ENCODE peak calls at places on chromosomes 7 and 10, in eight cellular contexts. One of them, this sample, is unnamed.

GRCh38 chr10:5692476-5693358 is 8.1 kb downstream of the TASOR2 start:
- DNase-seq in PC-3: no peak
- DNase-seq in adrenal gland: peak; percentile 52
- DNase-seq in fibroblast of lung: peak; percentile 31
- DNase-seq in sigmoid colon: peak; percentile 66
- DNase-seq in K562: peak; percentile 81
- DNase-seq in OCI-LY7: peak; percentile 87
- DNase-seq in GM23338: peak; percentile 81
- DNase-seq in this sample: peak; percentile 33

GRCh38 chr10:66218981-66219587 is 706.8 kb upstream of the LRRTM3 start:
- DNase-seq in PC-3: peak; percentile 56
- DNase-seq in adrenal gland: no peak
- DNase-seq in fibroblast of lung: no peak
- DNase-seq in sigmoid colon: no peak
- DNase-seq in K562: no peak
- DNase-seq in OCI-LY7: no peak
- DNase-seq in GM23338: no peak
- DNase-seq in this sample: no peak

GRCh38 chr7:113659419-113659818 is 259.4 kb downstream of the PPP1R3A start:
- DNase-seq in PC-3: no peak
- DNase-seq in adrenal gland: no peak
- DNase-seq in fibroblast of lung: no peak
- DNase-seq in sigmoid colon: no peak
- DNase-seq in K562: no peak
- DNase-seq in OCI-LY7: no peak
- DNase-seq in GM23338: no peak
- DNase-seq in this sample: no peak

GRCh38 chr10:118818621-118819221 is 64.0 kb upstream of the CACUL1 start:
- DNase-seq in PC-3: no peak
- DNase-seq in adrenal gland: peak; percentile 79
- DNase-seq in fibroblast of lung: no peak
- DNase-seq in sigmoid colon: no peak
- DNase-seq in K562: no peak
- DNase-seq in OCI-LY7: no peak
- DNase-seq in GM23338: no peak
- DNase-seq in this sample: no peak

GRCh38 chr7:102220929-102221850 is 65.5 kb upstream of the SH2B2 start:
- DNase-seq in PC-3: peak; percentile 60
- DNase-seq in adrenal gland: no peak
- DNase-seq in fibroblast of lung: peak; percentile 41
- DNase-seq in sigmoid colon: no peak
- DNase-seq in K562: no peak
- DNase-seq in OCI-LY7: no peak
- DNase-seq in GM23338: no peak
- DNase-seq in this sample: no peak

GRCh38 chr10:10911471-10911921 is 106.2 kb upstream of the CELF2 start:
- DNase-seq in PC-3: peak; percentile 37
- DNase-seq in adrenal gland: peak; percentile 47
- DNase-seq in fibroblast of lung: peak; percentile 90
- DNase-seq in sigmoid colon: peak; percentile 93
- DNase-seq in K562: no peak
- DNase-seq in OCI-LY7: no peak
- DNase-seq in GM23338: peak; percentile 43
- DNase-seq in this sample: no peak

GRCh38 chr10:15433850-15434537 is 62.9 kb upstream of the FAM171A1 start:
- DNase-seq in PC-3: peak; percentile 50
- DNase-seq in adrenal gland: no peak
- DNase-seq in fibroblast of lung: peak; percentile 68
- DNase-seq in sigmoid colon: no peak
- DNase-seq in K562: peak; percentile 58
- DNase-seq in OCI-LY7: peak; percentile 54
- DNase-seq in GM23338: peak; percentile 81
- DNase-seq in this sample: no peak

GRCh38 chr10:2214805-2215204 is 477.5 kb upstream of the ADARB2 start:
- DNase-seq in PC-3: no peak
- DNase-seq in adrenal gland: no peak
- DNase-seq in fibroblast of lung: no peak
- DNase-seq in sigmoid colon: no peak
- DNase-seq in K562: no peak
- DNase-seq in OCI-LY7: no peak
- DNase-seq in GM23338: no peak
- DNase-seq in this sample: no peak

GRCh38 chr7:158130023-158130409 is 457.6 kb downstream of the PTPRN2 start:
- DNase-seq in PC-3: no peak
- DNase-seq in adrenal gland: no peak
- DNase-seq in fibroblast of lung: no peak
- DNase-seq in sigmoid colon: no peak
- DNase-seq in K562: no peak
- DNase-seq in OCI-LY7: no peak
- DNase-seq in GM23338: no peak
- DNase-seq in this sample: no peak

DNA sequence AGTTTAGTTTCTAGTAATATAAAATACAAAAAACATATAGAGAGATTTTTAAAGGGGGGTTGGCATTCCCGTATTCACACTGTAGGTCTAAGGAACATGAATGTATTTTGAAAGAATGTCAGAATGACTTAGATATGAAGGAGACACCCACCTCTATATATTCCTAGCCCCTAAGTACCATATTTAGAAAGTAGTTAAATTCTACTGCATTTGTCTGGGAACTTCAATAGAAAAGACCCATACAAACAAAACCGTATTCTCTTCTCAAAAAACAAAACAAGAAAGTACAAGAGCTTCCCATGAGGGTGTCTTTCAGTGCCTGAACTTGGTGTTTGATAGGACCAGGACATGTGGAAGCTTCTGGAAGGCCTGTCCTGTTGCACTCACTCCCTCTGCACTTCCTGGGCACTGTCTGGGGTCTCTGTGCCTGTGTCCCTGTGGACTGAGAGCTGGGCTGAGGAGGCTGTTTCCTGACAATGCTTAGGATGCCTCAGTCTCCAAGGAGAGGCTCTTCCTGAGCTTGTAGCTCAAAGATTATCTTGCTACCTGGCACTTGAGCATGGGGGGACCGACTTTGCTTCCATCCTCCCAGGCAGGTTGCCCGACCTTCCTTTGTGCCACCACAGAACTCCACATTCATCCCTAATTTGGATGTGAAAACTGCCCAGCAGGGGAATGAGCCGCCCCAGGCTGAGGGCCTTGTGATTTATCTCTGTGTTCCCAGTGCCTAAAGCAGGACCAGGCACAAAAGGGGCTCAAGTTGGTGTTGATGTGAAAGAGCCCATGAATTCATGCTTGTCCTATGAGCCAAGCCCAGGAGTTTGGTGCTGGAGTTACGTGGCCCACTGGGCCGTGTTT is 44.4 kb upstream of the KLF6 start:
- DNase-seq in PC-3: no peak
- DNase-seq in adrenal gland: no peak
- DNase-seq in fibroblast of lung: no peak
- DNase-seq in sigmoid colon: no peak
- DNase-seq in K562: no peak
- DNase-seq in OCI-LY7: no peak
- DNase-seq in GM23338: peak; percentile 21
- DNase-seq in this sample: no peak
- H3K4me3 ChIP-seq in PC-3: peak overlapping the region; percentile 71
- H3K4me3 ChIP-seq in adrenal gland: peak overlapping the region; percentile 9
- H3K4me3 ChIP-seq in fibroblast of lung: peak overlapping the region; percentile 36
- H3K4me3 ChIP-seq in sigmoid colon: peak overlapping the region; percentile 36
- H3K4me3 ChIP-seq in K562: peak overlapping the region; percentile 19
- H3K4me3 ChIP-seq in OCI-LY7: peak overlapping the region; percentile 36
- H3K4me3 ChIP-seq in GM23338: no peak overlapping the region
- H3K4me3 ChIP-seq in this sample: peak overlapping the region; percentile 35

GRCh38 chr7:130187360-130187759 is 17.8 kb downstream of the TMEM209 start:
- DNase-seq in PC-3: no peak
- DNase-seq in adrenal gland: no peak
- DNase-seq in fibroblast of lung: no peak
- DNase-seq in sigmoid colon: no peak
- DNase-seq in K562: peak; percentile 59
- DNase-seq in OCI-LY7: no peak
- DNase-seq in GM23338: no peak
- DNase-seq in this sample: no peak

GRCh38 chr7:130196476-130196875 is 8.7 kb downstream of the TMEM209 start:
- DNase-seq in PC-3: no peak
- DNase-seq in adrenal gland: peak; percentile 74
- DNase-seq in fibroblast of lung: no peak
- DNase-seq in sigmoid colon: no peak
- DNase-seq in K562: no peak
- DNase-seq in OCI-LY7: no peak
- DNase-seq in GM23338: no peak
- DNase-seq in this sample: no peak

GRCh38 chr7:130189281-130189782 is 15.9 kb downstream of the TMEM209 start:
- DNase-seq in PC-3: no peak
- DNase-seq in adrenal gland: no peak
- DNase-seq in fibroblast of lung: no peak
- DNase-seq in sigmoid colon: no peak
- DNase-seq in K562: no peak
- DNase-seq in OCI-LY7: no peak
- DNase-seq in GM23338: no peak
- DNase-seq in this sample: no peak

GRCh38 chr7:130195396-130195795 is 9.8 kb downstream of the TMEM209 start:
- DNase-seq in PC-3: no peak
- DNase-seq in adrenal gland: no peak
- DNase-seq in fibroblast of lung: no peak
- DNase-seq in sigmoid colon: no peak
- DNase-seq in K562: no peak
- DNase-seq in OCI-LY7: no peak
- DNase-seq in GM23338: no peak
- DNase-seq in this sample: no peak

GRCh38 chr7:130191791-130192190 is 13.4 kb downstream of the TMEM209 start:
- DNase-seq in PC-3: no peak
- DNase-seq in adrenal gland: no peak
- DNase-seq in fibroblast of lung: no peak
- DNase-seq in sigmoid colon: no peak
- DNase-seq in K562: no peak
- DNase-seq in OCI-LY7: no peak
- DNase-seq in GM23338: no peak
- DNase-seq in this sample: no peak
- H3K4me1 ChIP-seq in PC-3: no peaks in the 10 kb centered on the region
- H3K4me1 ChIP-seq in adrenal gland: peaks cover 6% of the 10 kb centered on the region
- H3K4me1 ChIP-seq in fibroblast of lung: no peaks in the 10 kb centered on the region
- H3K4me1 ChIP-seq in sigmoid colon: no peaks in the 10 kb centered on the region
- H3K4me1 ChIP-seq in K562: no peaks in the 10 kb centered on the region
- H3K4me1 ChIP-seq in OCI-LY7: peaks cover 8% of the 10 kb centered on the region
- H3K4me1 ChIP-seq in GM23338: no peaks in the 10 kb centered on the region
- H3K4me1 ChIP-seq in this sample: no peaks in the 10 kb centered on the region

GRCh38 chr7:134587736-134588135 is 38.8 kb downstream of the AKR1B15 start:
- DNase-seq in PC-3: no peak
- DNase-seq in adrenal gland: no peak
- DNase-seq in fibroblast of lung: no peak
- DNase-seq in sigmoid colon: no peak
- DNase-seq in K562: no peak
- DNase-seq in OCI-LY7: no peak
- DNase-seq in GM23338: no peak
- DNase-seq in this sample: no peak

GRCh38 chr7:134585897-134586296 is 37.0 kb downstream of the AKR1B15 start:
- DNase-seq in PC-3: no peak
- DNase-seq in adrenal gland: no peak
- DNase-seq in fibroblast of lung: no peak
- DNase-seq in sigmoid colon: no peak
- DNase-seq in K562: no peak
- DNase-seq in OCI-LY7: no peak
- DNase-seq in GM23338: no peak
- DNase-seq in this sample: no peak

GRCh38 chr7:134593530-134594392 is 44.9 kb downstream of the AKR1B15 start:
- DNase-seq in PC-3: peak; percentile 63
- DNase-seq in adrenal gland: peak; percentile 89
- DNase-seq in fibroblast of lung: peak; percentile 95
- DNase-seq in sigmoid colon: peak; percentile 83
- DNase-seq in K562: peak; percentile 36
- DNase-seq in OCI-LY7: no peak
- DNase-seq in GM23338: no peak
- DNase-seq in this sample: no peak

GRCh38 chr7:134584290-134584689 is 35.4 kb downstream of the AKR1B15 start:
- DNase-seq in PC-3: no peak
- DNase-seq in adrenal gland: no peak
- DNase-seq in fibroblast of lung: no peak
- DNase-seq in sigmoid colon: no peak
- DNase-seq in K562: no peak
- DNase-seq in OCI-LY7: no peak
- DNase-seq in GM23338: no peak
- DNase-seq in this sample: no peak

DNA sequence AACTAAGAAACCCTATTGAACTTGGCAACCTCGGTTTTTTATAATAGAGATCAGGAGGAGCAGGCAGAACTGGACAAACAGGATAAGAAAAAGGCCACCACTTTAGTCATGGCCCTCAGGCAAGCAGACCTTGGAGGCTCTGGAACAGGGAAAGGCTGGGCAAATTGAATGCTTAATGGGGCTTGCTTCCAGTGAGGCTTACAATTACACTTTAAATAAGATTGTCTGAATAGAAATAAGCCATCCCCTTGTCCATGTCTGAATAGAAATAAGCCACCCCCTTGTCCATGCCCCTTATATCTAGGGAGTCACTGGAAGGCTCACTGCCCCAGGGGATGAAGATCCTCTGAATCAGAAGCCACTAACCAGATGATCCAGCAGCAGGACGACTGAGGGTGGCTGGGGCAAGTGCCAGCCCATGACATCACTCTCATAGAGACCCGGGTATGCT is 40.6 kb downstream of the AKR1B15 start:
- DNase-seq in PC-3: peak; percentile 87
- DNase-seq in adrenal gland: peak; percentile 57
- DNase-seq in fibroblast of lung: no peak
- DNase-seq in sigmoid colon: no peak
- DNase-seq in K562: no peak
- DNase-seq in OCI-LY7: no peak
- DNase-seq in GM23338: no peak
- DNase-seq in this sample: no peak
- H3K4me3 ChIP-seq in PC-3: no peak overlapping the region
- H3K4me3 ChIP-seq in adrenal gland: no peak overlapping the region
- H3K4me3 ChIP-seq in fibroblast of lung: no peak overlapping the region
- H3K4me3 ChIP-seq in sigmoid colon: no peak overlapping the region
- H3K4me3 ChIP-seq in K562: no peak overlapping the region
- H3K4me3 ChIP-seq in OCI-LY7: no peak overlapping the region
- H3K4me3 ChIP-seq in GM23338: no peak overlapping the region
- H3K4me3 ChIP-seq in this sample: no peak overlapping the region

GRCh38 chr10:32949221-32949678 is 8.8 kb downstream of the ITGB1 start:
- DNase-seq in PC-3: no peak
- DNase-seq in adrenal gland: no peak
- DNase-seq in fibroblast of lung: no peak
- DNase-seq in sigmoid colon: no peak
- DNase-seq in K562: no peak
- DNase-seq in OCI-LY7: peak; percentile 49
- DNase-seq in GM23338: no peak
- DNase-seq in this sample: no peak
- H3K4me1 ChIP-seq in PC-3: peaks cover 83% of the 10 kb centered on the region
- H3K4me1 ChIP-seq in adrenal gland: peaks cover 33% of the 10 kb centered on the region
- H3K4me1 ChIP-seq in fibroblast of lung: peaks cover 19% of the 10 kb centered on the region
- H3K4me1 ChIP-seq in sigmoid colon: peaks cover 74% of the 10 kb centered on the region
- H3K4me1 ChIP-seq in K562: peaks cover 61% of the 10 kb centered on the region
- H3K4me1 ChIP-seq in OCI-LY7: peaks cover 99% of the 10 kb centered on the region
- H3K4me1 ChIP-seq in GM23338: peaks cover 86% of the 10 kb centered on the region
- H3K4me1 ChIP-seq in this sample: peaks cover 72% of the 10 kb centered on the region

GRCh38 chr10:73731588-73732375 is 12.4 kb upstream of the SEC24C start:
- DNase-seq in PC-3: no peak
- DNase-seq in adrenal gland: no peak
- DNase-seq in fibroblast of lung: no peak
- DNase-seq in sigmoid colon: no peak
- DNase-seq in K562: no peak
- DNase-seq in OCI-LY7: no peak
- DNase-seq in GM23338: no peak
- DNase-seq in this sample: no peak
- H3K4me3 ChIP-seq in PC-3: peak overlapping the region; percentile 69
- H3K4me3 ChIP-seq in adrenal gland: no peak overlapping the region
- H3K4me3 ChIP-seq in fibroblast of lung: peak overlapping the region; percentile 75
- H3K4me3 ChIP-seq in sigmoid colon: peak overlapping the region; percentile 91
- H3K4me3 ChIP-seq in K562: peak overlapping the region; percentile 96
- H3K4me3 ChIP-seq in OCI-LY7: peak overlapping the region; percentile 78
- H3K4me3 ChIP-seq in GM23338: peak overlapping the region; percentile 91
- H3K4me3 ChIP-seq in this sample: no peak overlapping the region